ENCODE peak calls at places on chromosome 2, in four cellular contexts. B is WTC11, X is HepG2, Q is GM12878. E is an unnamed sample.

GRCh38 chr2:213980883-213981282 is 430.0 kb upstream of the VWC2L start:
- DNase-seq in B (no peak), X (no peak), Q (no peak), E (no peak)

GRCh38 chr2:98604547-98604946 is 3.8 kb downstream of the COA5 start:
- DNase-seq in B (no peak), X (no peak), Q (no peak), E (no peak)

GRCh38 chr2:231800493-231801091 is 14.3 kb downstream of the COPS7B start:
- DNase-seq in B (peak), X (peak), Q (no peak), E (peak)

GRCh38 chr2:28413896-28414290 is 21.2 kb downstream of the FOSL2 start:
- DNase-seq in B (no peak), X (no peak), Q (no peak), E (no peak)

GRCh38 chr2:171160630-171161424 is at the start of gene TLK1:
- DNase-seq in B (peak), X (peak), Q (peak), E (peak)

GRCh38 chr2:122908134-122908533 is 1117.0 kb upstream of the CNTNAP5 start:
- DNase-seq in B (no peak), X (no peak), Q (no peak), E (no peak)

GRCh38 chr2:241796610-241797138 is 12.3 kb upstream of the NEU4 start:
- DNase-seq in B (no peak), X (no peak), Q (no peak), E (peak)

GRCh38 chr2:36568533-36569246 is 29.3 kb downstream of the FEZ2 start:
- DNase-seq in B (no peak), X (no peak), Q (no peak), E (no peak)

GRCh38 chr2:220847587-220847986 is 724.5 kb downstream of the EPHA4 start:
- DNase-seq in B (no peak), X (no peak), Q (no peak), E (no peak)

GRCh38 chr2:26849056-26850001 is 1.4 kb downstream of the DPYSL5 start:
- DNase-seq in B (peak), X (no peak), Q (no peak), E (peak)

GRCh38 chr2:158969717-158970521 is 1.5 kb downstream of the TANC1 start:
- DNase-seq in B (peak), X (no peak), Q (no peak), E (no peak)

GRCh38 chr2:37614061-37614802 is 57.2 kb downstream of the CDC42EP3 start:
- DNase-seq in B (no peak), X (no peak), Q (no peak), E (no peak)

GRCh38 chr2:37414470-37414949 is 70.1 kb downstream of the QPCT start:
- DNase-seq in B (no peak), X (peak), Q (peak), E (peak)

GRCh38 chr2:163556511-163556910 is 179.3 kb downstream of the FIGN start:
- DNase-seq in B (no peak), X (no peak), Q (no peak), E (no peak)

GRCh38 chr2:37911296-37911888 is 13.7 kb upstream of the RMDN2 start:
- DNase-seq in B (no peak), X (no peak), Q (no peak), E (no peak)

GRCh38 chr2:12861344-12861942 is 144.7 kb downstream of the TRIB2 start:
- DNase-seq in B (no peak), X (no peak), Q (no peak), E (no peak)

GRCh38 chr2:59756145-59756544 is 797.3 kb downstream of the BCL11A start:
- DNase-seq in B (no peak), X (no peak), Q (no peak), E (no peak)

GRCh38 chr2:205716126-205716525 is 33.8 kb downstream of the NRP2 start:
- DNase-seq in B (peak), X (no peak), Q (no peak), E (peak)

GRCh38 chr2:234136461-234136860 is 86.0 kb downstream of the SPP2 start:
- DNase-seq in B (no peak), X (no peak), Q (no peak), E (no peak)

GRCh38 chr2:55871637-55872036 is 51.9 kb downstream of the EFEMP1 start:
- DNase-seq in B (no peak), X (no peak), Q (no peak), E (no peak)

GRCh38 chr2:112714836-112715631 is 5.8 kb upstream of the NT5DC4 start:
- DNase-seq in B (no peak), X (no peak), Q (no peak), E (no peak)

GRCh38 chr2:11227595-11227994 is 72.3 kb downstream of the SLC66A3 start:
- DNase-seq in B (no peak), X (no peak), Q (no peak), E (no peak)

GRCh38 chr2:160062283-160063005 is at the start of gene PLA2R1:
- DNase-seq in B (peak), X (no peak), Q (no peak), E (no peak)

GRCh38 chr2:287471-287885 is 413 bp downstream of the ALKAL2 start:
- DNase-seq in B (peak), X (no peak), Q (no peak), E (no peak)

DNA sequence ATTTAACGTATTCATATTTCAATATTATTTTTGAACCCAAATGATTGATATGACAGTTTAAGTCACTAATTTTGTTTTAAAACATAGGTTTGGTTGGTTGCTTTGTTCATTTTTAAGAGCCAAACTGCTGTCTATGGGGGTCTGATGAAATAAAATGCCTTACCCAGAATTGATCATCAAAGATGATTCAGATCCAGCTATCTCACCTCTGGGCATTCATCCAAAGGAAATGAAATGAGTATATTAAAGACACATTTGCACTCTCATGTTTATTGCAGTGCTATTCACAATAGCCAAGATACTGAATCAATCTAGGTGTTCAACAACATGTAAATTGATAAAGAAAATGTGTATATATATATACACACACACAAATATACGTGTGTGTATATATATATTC is 326.9 kb upstream of the GULP1 start:
- DNase-seq in B (no peak), X (no peak), Q (no peak), E (no peak)
- TF ChIP-seq ATF2 in B (no peak), X (no peak), Q (no peak), E (no peak)

DNA sequence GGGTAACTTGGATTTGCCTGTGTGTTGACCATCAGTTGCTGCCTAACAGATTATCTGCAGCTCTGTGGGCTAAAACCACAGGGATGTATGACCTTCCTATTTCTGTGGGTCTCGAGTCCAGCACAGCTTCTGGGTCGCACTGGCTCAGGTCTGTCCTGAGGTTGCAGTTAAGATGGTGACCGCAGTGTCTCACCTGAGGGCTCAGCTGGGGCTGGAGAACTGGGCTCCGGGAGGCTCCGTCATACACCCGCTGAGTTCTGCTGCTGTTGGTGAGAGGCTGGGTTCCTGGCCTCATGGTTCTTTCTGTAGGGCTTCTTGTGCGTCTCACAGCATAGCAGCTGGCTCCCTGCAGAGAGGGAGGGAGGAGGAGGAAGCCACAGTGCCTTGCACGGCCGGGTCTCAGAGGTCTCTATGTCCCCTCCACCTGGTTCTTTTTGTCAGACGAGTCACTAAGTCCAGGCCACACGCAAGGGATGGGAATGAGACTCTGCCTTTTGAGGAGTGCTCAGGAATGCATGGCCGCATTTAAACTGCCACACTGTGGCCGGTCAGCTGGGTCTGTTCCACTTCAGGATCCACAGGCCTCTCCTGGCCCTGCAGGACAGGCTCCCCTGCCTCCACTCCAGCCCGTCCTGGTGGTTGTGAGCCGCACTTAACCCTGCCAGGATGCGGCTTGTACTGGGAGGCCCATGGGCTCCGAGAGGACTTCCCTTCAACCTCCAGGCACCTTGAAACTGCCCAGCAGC is 67.2 kb downstream of the ADI1 start:
- DNase-seq in B (no peak), X (no peak), Q (no peak), E (no peak)
- TF ChIP-seq NR2C2 in B (no peak), X (no peak), Q (no peak), E (no peak)

DNA sequence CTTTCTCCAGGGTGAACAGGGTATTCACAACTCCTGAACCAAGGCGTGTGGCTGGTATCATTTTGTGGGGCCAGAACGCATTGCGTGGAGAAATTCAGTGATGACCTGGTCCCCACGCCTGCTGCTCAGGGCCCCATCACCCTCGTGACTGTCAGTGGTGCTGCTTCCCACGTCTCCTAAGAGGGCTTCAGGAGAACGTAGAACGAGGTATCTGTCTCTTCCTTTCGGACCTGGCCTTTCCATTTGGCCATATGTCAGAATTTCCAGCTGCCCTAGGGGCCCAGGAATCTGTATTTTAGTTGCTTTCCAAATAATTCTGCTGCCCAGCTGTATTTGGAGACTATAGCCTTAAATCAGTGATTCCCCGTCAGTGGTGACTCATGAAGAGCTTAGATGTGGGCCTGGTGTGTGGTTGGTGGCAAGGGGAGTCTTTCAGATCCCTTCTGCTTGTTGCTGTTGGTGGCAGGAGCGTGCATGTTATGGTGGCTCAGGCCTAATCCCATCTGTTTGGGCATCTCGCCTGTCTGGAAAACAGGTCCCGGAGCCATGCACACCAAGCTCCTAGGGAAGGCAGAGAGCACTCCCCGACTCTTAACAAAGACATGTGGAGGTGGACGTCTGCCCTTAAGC is 56.4 kb downstream of the NPAS2 start:
- DNase-seq in B (no peak), X (no peak), Q (no peak), E (no peak)
- TF ChIP-seq ATF2 in B (no peak), X (no peak), Q (no peak), E (no peak)

GRCh38 chr2:62577994-62578836 is 72.2 kb upstream of the TMEM17 start:
- DNase-seq in B (no peak), X (peak), Q (no peak), E (no peak)

GRCh38 chr2:62576276-62576939 is 70.4 kb upstream of the TMEM17 start:
- DNase-seq in B (no peak), X (no peak), Q (no peak), E (no peak)

GRCh38 chr2:62573137-62573731 is 67.2 kb upstream of the TMEM17 start:
- DNase-seq in B (no peak), X (no peak), Q (no peak), E (no peak)

GRCh38 chr2:62578837-62579640 is 73.0 kb upstream of the TMEM17 start:
- DNase-seq in B (no peak), X (peak), Q (no peak), E (no peak)
- TF ChIP-seq NR2C2 in B (no peak), X (no peak), Q (no peak), E (no peak)

GRCh38 chr2:120545521-120546076 is 190.1 kb upstream of the GLI2 start:
- DNase-seq in B (no peak), X (peak), Q (no peak), E (no peak)

GRCh38 chr2:120547662-120548061 is 188.0 kb upstream of the GLI2 start:
- DNase-seq in B (no peak), X (no peak), Q (no peak), E (no peak)

GRCh38 chr2:120544522-120544921 is 191.1 kb upstream of the GLI2 start:
- DNase-seq in B (no peak), X (no peak), Q (no peak), E (no peak)

GRCh38 chr2:120546865-120547390 is 188.7 kb upstream of the GLI2 start:
- DNase-seq in B (no peak), X (no peak), Q (no peak), E (no peak)

GRCh38 chr2:120546077-120546864 is 189.4 kb upstream of the GLI2 start:
- DNase-seq in B (no peak), X (peak), Q (no peak), E (peak)
- TF ChIP-seq ATF2 in B (no peak), X (peak), Q (no peak), E (no peak)

DNA sequence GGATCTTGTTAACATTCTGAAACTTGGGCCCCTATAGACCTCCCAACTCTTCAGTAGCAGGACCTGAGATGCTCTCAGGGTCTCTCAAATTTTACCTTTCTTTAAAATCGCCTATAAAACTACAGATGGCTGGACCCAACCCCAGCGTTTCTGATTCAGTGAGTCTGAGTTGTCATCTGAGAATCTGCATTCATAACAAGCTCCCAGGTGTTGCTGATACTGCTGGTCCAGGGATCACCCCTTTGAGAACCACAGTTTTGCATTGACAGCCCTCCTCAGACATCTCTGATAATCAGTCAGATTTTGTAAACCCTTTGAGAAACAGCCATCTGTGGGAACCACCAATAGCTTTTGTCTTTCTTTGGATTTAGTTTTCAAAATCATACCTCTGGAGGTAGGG is 315.8 kb downstream of the CYRIA start:
- DNase-seq in B (no peak), X (no peak), Q (no peak), E (no peak)
- TF ChIP-seq NR2C2 in B (no peak), X (no peak), Q (no peak), E (no peak)

GRCh38 chr2:47941936-47942335 is 35.6 kb upstream of the FBXO11 start:
- DNase-seq in B (no peak), X (no peak), Q (no peak), E (no peak)
- TF ChIP-seq ATF2 in B (no peak), X (no peak), Q (no peak), E (no peak)

GRCh38 chr2:19569300-19569791 is 210.9 kb upstream of the OSR1 start:
- DNase-seq in B (no peak), X (peak), Q (no peak), E (no peak)
- TF ChIP-seq NR2C2 in B (no peak), X (no peak), Q (no peak), E (no peak)